ENCODE peak calls at places on chromosome 18, in six cellular contexts. T is NCI-H82, N is G401, R is mesenteric fat pad, D is omental fat pad, Y is cardiac fibroblast. K is an unnamed sample.

GRCh38 chr18:5103693-5104092 is 93.4 kb downstream of the AKAIN1 start:
- DNase-seq in D (no peak), N (no peak), T (no peak), R (no peak), Y (no peak), K (no peak)

GRCh38 chr18:25459814-25460213 is 107.8 kb upstream of the ZNF521 start:
- DNase-seq in T (no peak), R (no peak), D (no peak), Y (no peak), N (no peak), K (no peak)

GRCh38 chr18:10235553-10235952 is 218.9 kb upstream of the APCDD1 start:
- DNase-seq in R (no peak), N (no peak), T (no peak), Y (no peak), D (no peak), K (no peak)

GRCh38 chr18:57943723-57944122 is 100.3 kb upstream of the NEDD4L start:
- DNase-seq in R (no peak), D (no peak), Y (peak), T (peak), N (peak), K (no peak)

GRCh38 chr18:11946756-11947155 is 34.6 kb upstream of the IMPA2 start:
- DNase-seq in D (no peak), N (no peak), R (no peak), Y (peak), T (no peak), K (no peak)

GRCh38 chr18:4581966-4582365 is 126.9 kb upstream of the DLGAP1 start:
- DNase-seq in Y (no peak), T (no peak), N (no peak), R (no peak), D (no peak), K (no peak)

GRCh38 chr18:62048279-62048678 is 138.6 kb downstream of the PIGN start:
- DNase-seq in Y (no peak), N (no peak), T (no peak), D (no peak), R (no peak), K (no peak)

GRCh38 chr18:29083545-29083944 is 906.6 kb upstream of the CDH2 start:
- DNase-seq in N (peak), D (no peak), T (no peak), Y (peak), R (no peak), K (no peak)

GRCh38 chr18:79614211-79615028 is 65.2 kb upstream of the CTDP1 start:
- DNase-seq in N (no peak), T (no peak), Y (no peak), R (peak), D (no peak), K (no peak)

GRCh38 chr18:34493566-34494358 is 216.3 kb upstream of the DTNA start:
- DNase-seq in N (peak), T (peak), Y (no peak), D (no peak), R (no peak), K (peak)

GRCh38 chr18:24136967-24137373 is 1.9 kb upstream of the CABYR start:
- DNase-seq in N (no peak), Y (no peak), R (no peak), T (peak), D (no peak), K (no peak)

GRCh38 chr18:22932885-22933205 is 283 bp upstream of the RBBP8 start:
- DNase-seq in R (no peak), D (no peak), Y (no peak), T (no peak), N (no peak), K (no peak)

GRCh38 chr18:42156266-42156665 is 201.2 kb downstream of the PIK3C3 start:
- DNase-seq in Y (no peak), N (no peak), R (no peak), D (no peak), T (peak), K (no peak)

GRCh38 chr18:24200899-24201298 is 62.0 kb downstream of the CABYR start:
- DNase-seq in R (no peak), N (no peak), Y (no peak), D (no peak), T (no peak), K (no peak)

GRCh38 chr18:62396381-62396780 is 71.3 kb downstream of the TNFRSF11A start:
- DNase-seq in R (no peak), T (no peak), N (no peak), D (no peak), Y (no peak), K (no peak)

GRCh38 chr18:47893939-47894699 is 36.3 kb downstream of the SMAD2 start:
- DNase-seq in Y (no peak), D (no peak), N (no peak), T (no peak), R (no peak), K (no peak)

GRCh38 chr18:6205706-6206105 is 209.0 kb downstream of the L3MBTL4 start:
- DNase-seq in N (peak), D (no peak), R (no peak), T (no peak), Y (peak), K (no peak)

GRCh38 chr18:53380063-53380639 is 844.3 kb downstream of the MBD2 start:
- DNase-seq in R (no peak), N (peak), T (peak), Y (peak), D (no peak), K (peak)

GRCh38 chr18:21980744-21981143 is 188.6 kb upstream of the GATA6 start:
- DNase-seq in R (peak), D (no peak), T (no peak), Y (no peak), N (no peak), K (no peak)

GRCh38 chr18:79657342-79657996 is 22.1 kb upstream of the CTDP1 start:
- DNase-seq in T (no peak), R (no peak), Y (no peak), D (no peak), N (no peak), K (no peak)

GRCh38 chr18:62490967-62491366 is 31.9 kb upstream of the ZCCHC2 start:
- DNase-seq in T (no peak), R (no peak), N (no peak), Y (no peak), D (no peak), K (no peak)

GRCh38 chr18:42296723-42297122 is 341.7 kb downstream of the PIK3C3 start:
- DNase-seq in N (no peak), D (no peak), Y (peak), T (no peak), R (no peak), K (no peak)

GRCh38 chr18:3455938-3456685 is 6.1 kb downstream of the TGIF1 start:
- DNase-seq in R (no peak), Y (peak), D (no peak), N (no peak), T (no peak), K (no peak)

GRCh38 chr18:9575558-9575957 is 38.8 kb downstream of the PPP4R1 start:
- DNase-seq in T (peak), Y (peak), N (peak), D (peak), R (no peak), K (peak)

GRCh38 chr18:10465157-10465990 is 10.9 kb downstream of the APCDD1 start:
- DNase-seq in N (no peak), T (no peak), Y (no peak), D (no peak), R (no peak), K (no peak)